ENCODE peak calls at places on chromosomes 1 and 21, in ten cellular contexts. V, W, E, Y, D, A, Z, X, G and F are unnamed samples.

GRCh38 chr1:159854101-159854692 is 8.3 kb downstream of the VSIG8 start:
- DNase-seq in V (peak; percentile 47), W (peak; percentile 51), E (no peak), Y (no peak), D (no peak), A (peak; percentile 83), Z (peak; percentile 50), X (peak; percentile 74), G (no peak), F (peak; percentile 43)

GRCh38 chr1:243849089-243850012 is 692 bp downstream of the AKT3 start:
- DNase-seq in V (peak; percentile 57), W (peak; percentile 80), E (no peak), Y (no peak), D (peak; percentile 64), A (peak; percentile 30), Z (peak; percentile 75), X (peak; percentile 70), G (peak; percentile 74), F (peak; percentile 73)

GRCh38 chr1:161749509-161750407 is at the start of gene DUSP12:
- DNase-seq in V (peak; percentile 86), W (peak; percentile 92), E (peak; percentile 79), Y (peak; percentile 61), D (peak; percentile 75), A (peak; percentile 93), Z (peak; percentile 97), X (peak; percentile 94), G (peak; percentile 93), F (peak; percentile 92)

GRCh38 chr1:232037774-232038388 is 411.3 kb downstream of the DISC1 start:
- DNase-seq in V (no peak), W (no peak), E (no peak), Y (no peak), D (no peak), A (no peak), Z (no peak), X (no peak), G (no peak), F (no peak)

GRCh38 chr1:89996415-89997110 is 1.7 kb downstream of the ZNF326 start:
- DNase-seq in V (no peak), W (no peak), E (no peak), Y (no peak), D (no peak), A (no peak), Z (no peak), X (no peak), G (no peak), F (no peak)

GRCh38 chr1:155064813-155065436 is 1.4 kb downstream of the EFNA4 start:
- DNase-seq in V (no peak), W (no peak), E (no peak), Y (no peak), D (no peak), A (no peak), Z (no peak), X (no peak), G (no peak), F (no peak)

GRCh38 chr1:58768971-58769808 is 14.7 kb downstream of the JUN start:
- DNase-seq in V (peak; percentile 82), W (peak; percentile 16), E (no peak), Y (no peak), D (peak; percentile 33), A (peak; percentile 69), Z (peak; percentile 77), X (peak; percentile 69), G (peak; percentile 78), F (peak; percentile 66)

GRCh38 chr1:32774950-32775634 is 42.1 kb downstream of the YARS1 start:
- DNase-seq in V (no peak), W (no peak), E (no peak), Y (no peak), D (no peak), A (no peak), Z (peak; percentile 58), X (peak; percentile 98), G (no peak), F (no peak)

GRCh38 chr1:6447818-6448748 is 17.9 kb downstream of the TNFRSF25 start:
- DNase-seq in V (no peak), W (no peak), E (no peak), Y (no peak), D (peak; percentile 53), A (no peak), Z (no peak), X (no peak), G (no peak), F (no peak)

GRCh38 chr21:46079357-46080170 is 18.3 kb upstream of the COL6A2 start:
- DNase-seq in V (no peak), W (no peak), E (no peak), Y (no peak), D (no peak), A (no peak), Z (peak; percentile 40), X (peak; percentile 98), G (peak; percentile 68), F (peak; percentile 15)

GRCh38 chr1:220775238-220775853 is 11.4 kb upstream of the MTARC1 start:
- DNase-seq in V (peak; percentile 58), W (no peak), E (no peak), Y (no peak), D (peak; percentile 7), A (no peak), Z (peak; percentile 49), X (peak; percentile 7), G (no peak), F (peak; percentile 51)

GRCh38 chr1:40003156-40004093 is 37.1 kb upstream of the CAP1 start:
- DNase-seq in V (no peak), W (no peak), E (no peak), Y (no peak), D (no peak), A (no peak), Z (no peak), X (no peak), G (no peak), F (no peak)

GRCh38 chr1:8059161-8059622 is 33.1 kb upstream of the ERRFI1 start:
- DNase-seq in V (no peak), W (no peak), E (no peak), Y (no peak), D (no peak), A (no peak), Z (peak; percentile 97), X (peak; percentile 53), G (no peak), F (no peak)

GRCh38 chr1:20096840-20097447 is 22.4 kb downstream of the PLA2G2D start:
- DNase-seq in V (no peak), W (no peak), E (no peak), Y (no peak), D (no peak), A (no peak), Z (no peak), X (no peak), G (no peak), F (no peak)

GRCh38 chr1:56188855-56189254 is 390.5 kb downstream of the PLPP3 start:
- DNase-seq in V (no peak), W (no peak), E (no peak), Y (no peak), D (no peak), A (no peak), Z (no peak), X (no peak), G (no peak), F (no peak)

GRCh38 chr1:20558180-20558579 is 5.8 kb downstream of the FAM43B start:
- DNase-seq in V (no peak), W (no peak), E (no peak), Y (no peak), D (no peak), A (no peak), Z (peak; percentile 18), X (no peak), G (no peak), F (no peak)

GRCh38 chr1:97770376-97770775 is 150.5 kb downstream of the DPYD start:
- DNase-seq in V (no peak), W (no peak), E (no peak), Y (no peak), D (no peak), A (no peak), Z (peak; percentile 50), X (no peak), G (no peak), F (no peak)

GRCh38 chr1:46003315-46003714 is 129.1 kb downstream of the PIK3R3 start:
- DNase-seq in V (no peak), W (no peak), E (no peak), Y (no peak), D (no peak), A (no peak), Z (no peak), X (no peak), G (no peak), F (no peak)

GRCh38 chr1:229027622-229028182 is 243.2 kb upstream of the RAB4A start:
- DNase-seq in V (no peak), W (no peak), E (peak; percentile 52), Y (no peak), D (no peak), A (no peak), Z (peak; percentile 89), X (no peak), G (no peak), F (peak; percentile 48)

GRCh38 chr1:22223176-22223575 is 80.3 kb upstream of the WNT4 start:
- DNase-seq in V (no peak), W (no peak), E (no peak), Y (no peak), D (no peak), A (no peak), Z (no peak), X (no peak), G (no peak), F (no peak)

GRCh38 chr1:49052102-49052501 is 275.4 kb upstream of the BEND5 start:
- DNase-seq in V (no peak), W (no peak), E (no peak), Y (no peak), D (no peak), A (no peak), Z (no peak), X (no peak), G (no peak), F (no peak)

GRCh38 chr1:12424150-12424549 is 193.9 kb downstream of the DHRS3 start:
- DNase-seq in V (no peak), W (no peak), E (no peak), Y (no peak), D (no peak), A (no peak), Z (peak; percentile 68), X (peak; percentile 48), G (no peak), F (no peak)

GRCh38 chr1:158095737-158096335 is 84.9 kb upstream of the CD1D start:
- DNase-seq in V (no peak), W (no peak), E (no peak), Y (no peak), D (no peak), A (no peak), Z (peak; percentile 61), X (peak; percentile 32), G (no peak), F (peak; percentile 50)

GRCh38 chr1:68166348-68166747 is 66.0 kb downstream of the WLS start:
- DNase-seq in V (no peak), W (no peak), E (no peak), Y (no peak), D (no peak), A (no peak), Z (no peak), X (no peak), G (no peak), F (no peak)

GRCh38 chr1:6448749-6449631 is 17.0 kb downstream of the TNFRSF25 start:
- DNase-seq in V (peak; percentile 64), W (no peak), E (no peak), Y (no peak), D (no peak), A (no peak), Z (no peak), X (no peak), G (no peak), F (no peak)

GRCh38 chr1:32393832-32394140 is 455 bp downstream of the BSDC1 start:
- DNase-seq in V (no peak), W (no peak), E (no peak), Y (no peak), D (no peak), A (no peak), Z (peak; percentile 51), X (no peak), G (no peak), F (no peak)

GRCh38 chr1:208162903-208163302 is 81.3 kb downstream of the PLXNA2 start:
- DNase-seq in V (no peak), W (no peak), E (no peak), Y (no peak), D (no peak), A (no peak), Z (no peak), X (no peak), G (no peak), F (no peak)